ENCODE peak calls at places on chromosomes 6 and 20, in four cellular contexts. C, Y, V and T are unnamed samples. For H3K4me1, the result is how much of the 10 kb centered on the place peaks cover.

GRCh38 chr6:21634582-21634981 is 41.0 kb downstream of the SOX4 start:
- DNase-seq in C (no peak), Y (no peak), V (no peak), T (no peak)

GRCh38 chr6:108001696-108002231 is 43.8 kb upstream of the SEC63 start:
- DNase-seq in Y (no peak), V (no peak), C (peak), T (no peak)

GRCh38 chr20:54044156-54044555 is 26.2 kb downstream of the BCAS1 start:
- DNase-seq in Y (no peak), V (no peak), C (no peak), T (no peak)

GRCh38 chr20:52972965-52973819 is 1.0 kb downstream of the TSHZ2 start:
- DNase-seq in V (peak), Y (no peak), C (no peak), T (no peak)

GRCh38 chr20:61170521-61170920 is 81.5 kb upstream of the CDH4 start:
- DNase-seq in Y (no peak), C (no peak), V (no peak), T (no peak)

GRCh38 chr6:106749611-106750010 is 120.2 kb downstream of the QRSL1 start:
- DNase-seq in C (no peak), V (no peak), Y (no peak), T (no peak)

GRCh38 chr6:127566671-127567070 is 10.3 kb upstream of the C6orf58 start:
- DNase-seq in V (no peak), Y (no peak), C (no peak), T (no peak)

GRCh38 chr20:8066662-8067061 is 47.1 kb upstream of the TMX4 start:
- DNase-seq in C (no peak), V (no peak), Y (no peak), T (no peak)

GRCh38 chr6:2579789-2580570 is 170.7 kb downstream of the MYLK4 start:
- DNase-seq in C (no peak), V (no peak), Y (no peak), T (no peak)

GRCh38 chr20:4682682-4683081 is 39.0 kb upstream of the PRND start:
- DNase-seq in V (no peak), C (no peak), Y (no peak), T (no peak)
- H3K27ac ChIP-seq in V (no peak), C (no peak), Y (no peak), T (no peak)

DNA sequence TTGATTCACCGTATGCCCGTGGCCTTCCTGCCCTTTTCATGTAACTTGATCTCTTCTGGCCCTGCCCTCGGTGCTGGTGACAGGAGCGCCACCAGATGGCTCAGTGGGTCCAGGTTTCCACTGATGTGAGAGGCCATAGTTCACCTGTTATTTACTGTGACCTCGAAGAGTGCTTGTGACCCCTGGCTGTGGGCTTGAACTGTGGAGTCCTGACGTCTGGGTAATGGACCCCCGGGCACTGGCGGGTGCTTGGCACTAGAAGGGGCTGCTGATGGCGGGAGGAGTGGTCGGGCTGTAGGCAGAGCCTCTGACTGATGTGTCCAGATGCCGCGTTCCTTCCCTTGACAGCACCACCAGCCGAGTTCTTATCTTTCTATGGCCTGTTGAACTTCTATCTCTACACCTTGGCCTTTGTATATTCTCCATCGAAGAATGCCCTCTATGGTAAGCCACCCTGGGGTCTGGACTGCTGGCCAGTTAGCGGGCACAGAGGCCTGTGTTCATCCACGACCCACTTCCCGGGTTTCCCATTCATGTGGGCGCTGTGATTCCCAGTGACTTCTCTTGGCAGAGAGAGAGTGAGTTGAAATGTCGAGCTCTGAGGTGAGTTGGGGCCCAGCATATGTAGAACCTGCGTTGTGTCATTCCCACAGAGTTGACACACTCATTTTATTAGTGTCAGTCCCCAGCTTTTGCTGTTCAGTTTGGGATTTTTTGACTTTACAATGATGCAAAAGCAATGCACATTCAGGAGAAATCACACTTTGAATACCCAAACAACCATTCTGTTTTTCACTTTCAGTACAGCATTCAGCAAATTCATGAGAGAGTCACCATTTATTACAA is 14.9 kb downstream of the DYNLT1 start:
- DNase-seq in V (peak), C (peak), Y (no peak), T (no peak)
- H3K4me1 ChIP-seq in V (under half), C (under half), Y (under half), T (under half)

DNA sequence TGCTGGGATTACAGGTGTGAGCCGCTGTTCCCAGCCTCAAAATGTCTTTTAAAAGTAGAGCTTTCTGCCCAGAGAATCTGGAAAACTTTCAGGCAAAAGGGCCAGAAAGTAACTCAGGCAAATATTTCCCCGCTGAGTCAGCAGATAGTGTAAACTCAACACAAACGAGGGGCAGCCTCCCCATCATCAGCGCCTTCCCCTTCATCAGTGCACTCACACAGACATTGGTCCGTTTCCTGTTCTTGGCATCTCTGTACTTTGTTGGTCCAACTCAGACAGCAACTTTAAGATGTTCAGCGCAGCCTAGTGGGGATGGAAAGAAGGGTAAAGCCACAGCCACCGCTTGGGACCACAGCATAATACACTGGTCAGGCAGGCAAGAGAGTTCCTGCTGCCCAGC is 69.5 kb downstream of the CSE1L start:
- DNase-seq in V (no peak), Y (no peak), C (no peak), T (no peak)
- H3K27ac ChIP-seq in V (no peak), Y (no peak), C (no peak), T (no peak)

GRCh38 chr20:3890410-3890751 is 1.2 kb downstream of the PANK2 start:
- DNase-seq in Y (no peak), C (no peak), V (no peak), T (no peak)
- H3K4me1 ChIP-seq in Y (under half), C (under half), V (half or more), T (under half)